ENCODE peak calls at places on chromosomes 4 and X, in eight cellular contexts. P is NCI-H1105; W is NCI-H748 treated with DMSO at 0.1 percent for 48 hours; H is omental fat pad; J is stimulated activated CD8-positive, alpha-beta memory T cell treated with anti-CD3 and anti-CD28 coated beads, Interleukin-15, amount 100 ng/mL, for 24 hours; Q is dorsolateral prefrontal cortex; K is activated naive CD4-positive, alpha-beta T cell treated with anti-CD3 and anti-CD28 coated beads for 36 hours; N is BJ. V is an unnamed sample.

GRCh38 chr4:11446156-11446811 is 17.6 kb upstream of the HS3ST1 start:
- DNase-seq in Q (no peak), K (no peak), J (no peak), P (no peak), H (no peak), N (no peak), W (no peak), V (no peak)

GRCh38 chrX:73940893-73941470 is 363.0 kb upstream of the ZCCHC13 start:
- DNase-seq in Q (no peak), N (no peak), K (no peak), H (no peak), J (no peak), W (no peak), P (no peak), V (no peak)

GRCh38 chrX:13087322-13088154 is 43.1 kb upstream of the FAM9C start:
- DNase-seq in K (peak; percentile 74), J (no peak), N (no peak), P (no peak), W (no peak), H (no peak), Q (no peak), V (no peak)

GRCh38 chrX:78357342-78358055 is 30.1 kb upstream of the CYSLTR1 start:
- DNase-seq in Q (no peak), J (no peak), N (no peak), W (no peak), K (no peak), H (no peak), P (no peak), V (no peak)

GRCh38 chr4:94603170-94603747 is 151.5 kb downstream of the PDLIM5 start:
- DNase-seq in H (no peak), J (no peak), N (no peak), P (no peak), W (no peak), K (no peak), Q (no peak), V (no peak)

GRCh38 chr4:183098080-183098722 is 856 bp upstream of the WWC2 start:
- DNase-seq in K (no peak), P (no peak), J (no peak), Q (no peak), W (no peak), N (no peak), H (peak; percentile 23), V (no peak)

GRCh38 chrX:104913348-104913747 is 307.1 kb downstream of the TEX13A start:
- DNase-seq in K (no peak), P (peak; percentile 3), Q (no peak), J (no peak), N (no peak), H (no peak), W (no peak), V (no peak)

GRCh38 chr4:94397635-94398034 is 54.1 kb upstream of the PDLIM5 start:
- DNase-seq in P (no peak), K (no peak), J (no peak), H (no peak), Q (no peak), W (no peak), N (no peak), V (no peak)

GRCh38 chr4:78661923-78662521 is 110.5 kb downstream of the ANXA3 start:
- DNase-seq in Q (no peak), W (peak; percentile 56), H (no peak), J (no peak), K (peak; percentile 40), P (no peak), N (no peak), V (no peak)

GRCh38 chr4:779555-779954 is 46.4 kb downstream of the CPLX1 start:
- DNase-seq in K (no peak), P (no peak), W (no peak), J (no peak), Q (no peak), N (no peak), H (no peak), V (no peak)

GRCh38 chr4:108360857-108361820 is 192.4 kb upstream of the LEF1 start:
- DNase-seq in W (peak; percentile 2), P (no peak), K (no peak), H (no peak), Q (no peak), J (no peak), N (peak; percentile 85), V (no peak)

GRCh38 chrX:110432831-110433230 is 74.2 kb downstream of the RTL9 start:
- DNase-seq in K (no peak), W (no peak), P (no peak), H (no peak), J (no peak), N (no peak), Q (no peak), V (no peak)

GRCh38 chrX:18354369-18355329 is at the start of gene SCML2:
- DNase-seq in W (peak; percentile 11), H (no peak), Q (peak; percentile 42), N (no peak), P (peak; percentile 22), K (peak; percentile 40), J (peak; percentile 17), V (no peak)

GRCh38 chrX:110491846-110492620 is 133.4 kb downstream of the RTL9 start:
- DNase-seq in J (no peak), Q (no peak), P (peak; percentile 12), H (no peak), N (no peak), W (peak; percentile 2), K (no peak), V (no peak)

GRCh38 chr4:48100248-48100647 is 33.8 kb downstream of the TXK start:
- DNase-seq in N (no peak), J (no peak), K (no peak), Q (no peak), W (no peak), P (no peak), H (no peak), V (no peak)

GRCh38 chr4:113961322-113961698 is 18.1 kb downstream of the ARSJ start:
- DNase-seq in W (peak; percentile 49), Q (no peak), H (no peak), N (no peak), P (no peak), K (no peak), J (no peak), V (no peak)

GRCh38 chr4:107845721-107846120 is 21.0 kb downstream of the SGMS2 start:
- DNase-seq in H (no peak), N (no peak), J (no peak), Q (no peak), P (no peak), K (no peak), W (no peak), V (no peak)

GRCh38 chrX:50812995-50813842 is 775 bp downstream of the SHROOM4 start:
- DNase-seq in Q (peak; percentile 34), P (peak; percentile 1), K (peak; percentile 6), N (no peak), W (peak; percentile 2), H (no peak), J (no peak), V (no peak)

GRCh38 chrX:56978172-56978571 is 17.2 kb downstream of the SPIN3 start:
- DNase-seq in P (peak; percentile 43), W (peak; percentile 27), N (no peak), J (no peak), K (peak; percentile 55), H (no peak), Q (no peak), V (no peak)

GRCh38 chrX:8726031-8726652 is 5.8 kb downstream of the ANOS1 start:
- DNase-seq in Q (no peak), W (peak; percentile 89), N (no peak), K (no peak), P (peak; percentile 86), H (no peak), J (no peak), V (no peak)

GRCh38 chrX:39982927-39983326 is 114.8 kb downstream of the BCOR start:
- DNase-seq in Q (no peak), H (no peak), W (peak; percentile 27), J (no peak), N (no peak), P (peak; percentile 81), K (no peak), V (no peak)

GRCh38 chrX:135543924-135544323 is 23.5 kb downstream of the INTS6L start:
- DNase-seq in Q (no peak), J (no peak), K (peak; percentile 70), P (no peak), N (no peak), H (no peak), W (no peak), V (no peak)

V was measured in NCI-H1436 treated with DMSO at 0.1 percent for 48 hours.